ENCODE peak calls at places on chromosomes 3 and 15, in ten cellular contexts. O is lung, N is gastrocnemius medialis, G is uterus, K is cardiac muscle cell, X is GM12878, P is ovary, I is transverse colon, M is brain microvascular endothelial cell, C is mucosa of descending colon. B is an unnamed sample.

GRCh38 chr15:67839358-67839928 is 402 bp downstream of the RNU6-1 start:
- DNase-seq in N (no peak), M (no peak), I (no peak), O (no peak), G (no peak), C (no peak), P (peak; percentile 33), X (no peak), K (no peak), B (peak; percentile 75)

GRCh38 chr3:8712045-8712870 is 21.3 kb upstream of the CAV3 start:
- DNase-seq in K (no peak), M (no peak), I (no peak), O (no peak), C (no peak), X (no peak), P (no peak), G (no peak), N (no peak), B (peak; percentile 76)

GRCh38 chr3:126816956-126817777 is 113.1 kb downstream of the CHCHD6 start:
- DNase-seq in P (no peak), M (no peak), X (no peak), C (no peak), K (peak; percentile 28), O (no peak), G (no peak), N (no peak), I (no peak), B (no peak)

GRCh38 chr3:119831022-119831421 is 49.1 kb downstream of the NR1I2 start:
- DNase-seq in X (no peak), I (no peak), M (no peak), C (no peak), N (no peak), O (no peak), K (no peak), P (no peak), G (no peak), B (no peak)

GRCh38 chr3:180265551-180265950 is 228.8 kb upstream of the PEX5L start:
- DNase-seq in M (no peak), I (no peak), K (no peak), C (no peak), O (no peak), P (no peak), G (no peak), N (no peak), X (no peak), B (peak; percentile 69)

GRCh38 chr15:67776600-67776999 is 48.7 kb upstream of the SKOR1 start:
- DNase-seq in I (no peak), C (no peak), K (no peak), N (no peak), X (no peak), G (no peak), P (no peak), O (no peak), M (peak; percentile 4), B (no peak)

GRCh38 chr15:63915888-63916731 is 82.4 kb upstream of the HERC1 start:
- DNase-seq in C (no peak), M (no peak), O (no peak), G (no peak), I (no peak), K (peak; percentile 31), N (no peak), P (no peak), X (no peak), B (peak; percentile 53)

GRCh38 chr3:133280591-133280990 is 119.3 kb upstream of the BFSP2 start:
- DNase-seq in K (no peak), X (no peak), M (no peak), I (no peak), P (no peak), C (no peak), G (no peak), N (no peak), O (no peak), B (no peak)

GRCh38 chr3:100425321-100425720 is 24.0 kb downstream of the LNP1 start:
- DNase-seq in M (no peak), I (no peak), X (no peak), G (no peak), C (no peak), O (no peak), N (no peak), P (no peak), K (no peak), B (no peak)

GRCh38 chr3:27360113-27361078 is 8.8 kb downstream of the NEK10 start:
- DNase-seq in G (no peak), M (peak; percentile 54), K (no peak), P (no peak), N (no peak), C (no peak), O (no peak), I (peak; percentile 30), X (no peak), B (peak; percentile 36)

GRCh38 chr15:76064375-76064774 is 4.6 kb downstream of the TMEM266 start:
- DNase-seq in O (no peak), P (no peak), N (no peak), G (no peak), C (no peak), I (no peak), M (no peak), K (no peak), X (no peak), B (no peak)

GRCh38 chr3:73855792-73856191 is 231.1 kb upstream of the PDZRN3 start:
- DNase-seq in G (no peak), O (no peak), I (no peak), P (no peak), N (no peak), X (no peak), M (no peak), C (no peak), K (no peak), B (no peak)

GRCh38 chr15:42149493-42150245 is 6.8 kb downstream of the PLA2G4F start:
- DNase-seq in P (no peak), N (no peak), M (no peak), G (peak; percentile 14), K (no peak), C (no peak), I (no peak), O (no peak), X (no peak), B (no peak)

GRCh38 chr15:69126054-69126469 is 34.4 kb upstream of the GLCE start:
- DNase-seq in G (no peak), P (no peak), K (no peak), N (no peak), C (no peak), X (no peak), O (peak; percentile 58), I (no peak), M (peak; percentile 83), B (peak; percentile 95)

GRCh38 chr3:158531334-158531733 is 39.7 kb upstream of the MLF1 start:
- DNase-seq in X (no peak), O (no peak), C (no peak), P (no peak), M (no peak), K (peak; percentile 4), N (no peak), I (no peak), G (no peak), B (no peak)

GRCh38 chr3:50287262-50287661 is 5.0 kb downstream of the IFRD2 start:
- DNase-seq in M (no peak), N (no peak), C (no peak), P (no peak), K (peak; percentile 55), O (no peak), G (no peak), X (no peak), I (no peak), B (no peak)

GRCh38 chr15:67700023-67700422 is 125.3 kb upstream of the SKOR1 start:
- DNase-seq in K (no peak), N (no peak), I (no peak), G (no peak), C (no peak), X (no peak), P (no peak), O (no peak), M (no peak), B (no peak)

GRCh38 chr3:67415504-67415903 is 238.9 kb downstream of the SUCLG2 start:
- DNase-seq in C (no peak), M (no peak), G (no peak), O (no peak), N (no peak), P (no peak), X (no peak), K (no peak), I (no peak), B (peak; percentile 36)

GRCh38 chr3:156209631-156210336 is 89.4 kb downstream of the KCNAB1 start:
- DNase-seq in N (no peak), M (no peak), P (no peak), X (no peak), G (no peak), O (no peak), K (peak; percentile 38), I (no peak), C (no peak), B (no peak)

GRCh38 chr3:197189633-197190032 is 108.8 kb downstream of the DLG1 start:
- DNase-seq in K (no peak), M (no peak), P (no peak), I (no peak), G (no peak), N (no peak), C (no peak), X (no peak), O (no peak), B (no peak)

GRCh38 chr3:114499986-114500385 is 206.2 kb downstream of the TIGIT start:
- DNase-seq in N (no peak), X (peak; percentile 31), P (no peak), G (no peak), M (peak; percentile 39), O (no peak), I (no peak), C (no peak), K (no peak), B (peak; percentile 83)

GRCh38 chr3:151169262-151169661 is 33.8 kb downstream of the GPR171 start:
- DNase-seq in I (no peak), M (no peak), K (no peak), G (no peak), N (peak; percentile 77), C (no peak), O (peak; percentile 40), X (no peak), P (no peak), B (no peak)
- H3K4me3 ChIP-seq in I (no peak overlapping the region), M (no peak overlapping the region), K (no peak overlapping the region), G (no peak overlapping the region), N (no peak overlapping the region), C (no peak overlapping the region), O (no peak overlapping the region), X (no peak overlapping the region), P (no peak overlapping the region), B (no peak overlapping the region)

GRCh38 chr3:20040476-20041196 is 390 bp downstream of the KAT2B start:
- DNase-seq in X (no peak), M (peak; percentile 42), C (peak; percentile 91), G (peak; percentile 81), I (peak; percentile 85), K (peak; percentile 83), N (peak; percentile 81), P (peak; percentile 83), O (peak; percentile 77), B (peak; percentile 69)
- TF ChIP-seq CTCF in X (no peak), M (peak; percentile 25), C (no peak), G (peak; percentile 6), I (peak; percentile 10), K (peak; percentile 24), N (no peak), P (no peak), O (no peak), B (peak; percentile 15)

GRCh38 chr3:47877719-47878118 is 74.8 kb downstream of the DHX30 start:
- DNase-seq in I (no peak), K (no peak), P (no peak), M (no peak), G (no peak), N (no peak), C (no peak), X (no peak), O (no peak), B (no peak)
- H3K4me3 ChIP-seq in I (no peak overlapping the region), K (no peak overlapping the region), P (no peak overlapping the region), M (no peak overlapping the region), G (no peak overlapping the region), N (no peak overlapping the region), C (no peak overlapping the region), X (no peak overlapping the region), O (no peak overlapping the region), B (no peak overlapping the region)

GRCh38 chr3:55013145-55013544 is 85.3 kb upstream of the LRTM1 start:
- DNase-seq in M (peak; percentile 46), X (no peak), N (no peak), O (no peak), P (no peak), K (no peak), I (no peak), C (no peak), G (no peak), B (peak; percentile 55)
- TF ChIP-seq CTCF in M (peak; percentile 58), X (no peak), N (no peak), O (no peak), P (no peak), K (peak; percentile 27), I (no peak), C (no peak), G (no peak), B (peak; percentile 28)

B was measured in astrocyte of the spinal cord.